ENCODE peak calls at places on chromosome 18, in four cellular contexts. W is KBM-7, H is psoas muscle, X is PC-9. Z is an unnamed sample.
A peak's percentile ranks its signal among the peaks of the same experiment; 100 is the strongest.

GRCh38 chr18:59885579-59886163 is 14.1 kb upstream of the PMAIP1 start:
- DNase-seq in X (peak; percentile 57), H (no peak), W (peak; percentile 75), Z (peak; percentile 72)

GRCh38 chr18:9405130-9405529 is 70.2 kb upstream of the RALBP1 start:
- DNase-seq in W (no peak), X (no peak), H (no peak), Z (no peak)

GRCh38 chr18:31243740-31244512 is 74.0 kb upstream of the DSG1 start:
- DNase-seq in W (no peak), X (no peak), H (no peak), Z (peak; percentile 86)

GRCh38 chr18:11511434-11512095 is 97.8 kb upstream of the SLC35G4 start:
- DNase-seq in X (no peak), H (no peak), W (no peak), Z (no peak)

GRCh38 chr18:49249523-49249922 is 210.9 kb downstream of the DYM start:
- DNase-seq in H (no peak), W (peak; percentile 75), X (peak; percentile 77), Z (no peak)

GRCh38 chr18:2857491-2858063 is 10.8 kb downstream of the EMILIN2 start:
- DNase-seq in W (peak; percentile 54), H (peak; percentile 85), X (no peak), Z (no peak)

GRCh38 chr18:6476201-6476600 is 61.5 kb upstream of the L3MBTL4 start:
- DNase-seq in W (no peak), H (no peak), X (no peak), Z (no peak)

GRCh38 chr18:908631-909621 is 4.3 kb downstream of the ADCYAP1 start:
- DNase-seq in W (no peak), X (no peak), H (no peak), Z (no peak)

GRCh38 chr18:23380001-23380550 is 73.0 kb upstream of the RIOK3 start:
- DNase-seq in H (no peak), W (no peak), X (peak; percentile 84), Z (no peak)

GRCh38 chr18:6994719-6995430 is 122.7 kb downstream of the LAMA1 start:
- DNase-seq in H (no peak), W (no peak), X (no peak), Z (no peak)

GRCh38 chr18:43830905-43831304 is 553.6 kb upstream of the SYT4 start:
- DNase-seq in X (no peak), W (no peak), H (no peak), Z (no peak)

GRCh38 chr18:26656944-26657536 is 108.7 kb upstream of the KCTD1 start:
- DNase-seq in H (peak; percentile 75), X (no peak), W (peak; percentile 48), Z (no peak)

GRCh38 chr18:37362158-37362890 is 203.3 kb downstream of the CELF4 start:
- DNase-seq in X (no peak), H (no peak), W (no peak), Z (no peak)

GRCh38 chr18:11872479-11873136 is 21.4 kb downstream of the CHMP1B start:
- DNase-seq in X (no peak), W (peak; percentile 32), H (no peak), Z (peak; percentile 60)

GRCh38 chr18:77251730-77252050 is 2.0 kb downstream of the GALR1 start:
- DNase-seq in X (no peak), H (no peak), W (no peak), Z (no peak)

GRCh38 chr18:80175451-80176235 is 66.6 kb downstream of the ADNP2 start:
- DNase-seq in H (no peak), W (peak; percentile 6), X (no peak), Z (no peak)

Z was measured in Karpas-422.